ENCODE peak calls at places on chromosomes 6 and 20, in nine cellular contexts. One of them, this sample, is unnamed.

GRCh38 chr20:46400828-46401477 is 5.5 kb downstream of the ELMO2 start:
- DNase-seq in foreskin fibroblast: peak
- DNase-seq in bronchial epithelial cell: peak
- DNase-seq in HFFc6: peak
- DNase-seq in brain microvascular endothelial cell: no peak
- DNase-seq in psoas muscle: no peak
- DNase-seq in mammary epithelial cell: no peak
- DNase-seq in B cell: no peak
- DNase-seq in cardiac muscle cell: peak
- DNase-seq in this sample: no peak

GRCh38 chr6:121335111-121336008 is 1.1 kb upstream of the TBC1D32 start:
- DNase-seq in HFFc6: no peak
- DNase-seq in B cell: no peak
- DNase-seq in cardiac muscle cell: peak
- DNase-seq in foreskin fibroblast: no peak
- DNase-seq in brain microvascular endothelial cell: no peak
- DNase-seq in bronchial epithelial cell: no peak
- DNase-seq in mammary epithelial cell: no peak
- DNase-seq in psoas muscle: no peak
- DNase-seq in this sample: no peak

GRCh38 chr6:75893058-75893775 is 144.2 kb downstream of the MYO6 start:
- DNase-seq in B cell: no peak
- DNase-seq in cardiac muscle cell: peak
- DNase-seq in brain microvascular endothelial cell: peak
- DNase-seq in psoas muscle: no peak
- DNase-seq in bronchial epithelial cell: peak
- DNase-seq in mammary epithelial cell: peak
- DNase-seq in foreskin fibroblast: peak
- DNase-seq in HFFc6: peak
- DNase-seq in this sample: no peak

GRCh38 chr6:217048-217659 is 75.1 kb upstream of the DUSP22 start:
- DNase-seq in psoas muscle: no peak
- DNase-seq in HFFc6: no peak
- DNase-seq in cardiac muscle cell: no peak
- DNase-seq in mammary epithelial cell: no peak
- DNase-seq in brain microvascular endothelial cell: no peak
- DNase-seq in foreskin fibroblast: no peak
- DNase-seq in B cell: no peak
- DNase-seq in bronchial epithelial cell: no peak
- DNase-seq in this sample: no peak

GRCh38 chr6:16568128-16568527 is 193.1 kb downstream of the ATXN1 start:
- DNase-seq in brain microvascular endothelial cell: no peak
- DNase-seq in foreskin fibroblast: no peak
- DNase-seq in HFFc6: no peak
- DNase-seq in bronchial epithelial cell: no peak
- DNase-seq in mammary epithelial cell: no peak
- DNase-seq in cardiac muscle cell: no peak
- DNase-seq in B cell: no peak
- DNase-seq in psoas muscle: no peak
- DNase-seq in this sample: no peak

GRCh38 chr6:55913213-55914195 is 38.1 kb upstream of the BMP5 start:
- DNase-seq in bronchial epithelial cell: no peak
- DNase-seq in B cell: no peak
- DNase-seq in cardiac muscle cell: no peak
- DNase-seq in HFFc6: no peak
- DNase-seq in foreskin fibroblast: peak
- DNase-seq in psoas muscle: no peak
- DNase-seq in mammary epithelial cell: no peak
- DNase-seq in brain microvascular endothelial cell: no peak
- DNase-seq in this sample: no peak

GRCh38 chr20:57618091-57618765 is 2.0 kb downstream of the ZBP1 start:
- DNase-seq in psoas muscle: peak
- DNase-seq in mammary epithelial cell: peak
- DNase-seq in HFFc6: peak
- DNase-seq in cardiac muscle cell: no peak
- DNase-seq in B cell: peak
- DNase-seq in brain microvascular endothelial cell: no peak
- DNase-seq in bronchial epithelial cell: peak
- DNase-seq in foreskin fibroblast: peak
- DNase-seq in this sample: no peak

GRCh38 chr6:91298543-91299145 is 711.8 kb upstream of the MAP3K7 start:
- DNase-seq in brain microvascular endothelial cell: no peak
- DNase-seq in HFFc6: no peak
- DNase-seq in bronchial epithelial cell: no peak
- DNase-seq in cardiac muscle cell: no peak
- DNase-seq in B cell: no peak
- DNase-seq in foreskin fibroblast: no peak
- DNase-seq in psoas muscle: no peak
- DNase-seq in mammary epithelial cell: no peak
- DNase-seq in this sample: no peak

GRCh38 chr6:148760568-148761531 is 14.0 kb downstream of the UST start:
- DNase-seq in cardiac muscle cell: peak
- DNase-seq in foreskin fibroblast: peak
- DNase-seq in B cell: peak
- DNase-seq in bronchial epithelial cell: peak
- DNase-seq in brain microvascular endothelial cell: peak
- DNase-seq in psoas muscle: peak
- DNase-seq in HFFc6: peak
- DNase-seq in mammary epithelial cell: peak
- DNase-seq in this sample: no peak

GRCh38 chr6:101257163-101257562 is 136.3 kb upstream of the GRIK2 start:
- DNase-seq in cardiac muscle cell: no peak
- DNase-seq in bronchial epithelial cell: no peak
- DNase-seq in mammary epithelial cell: no peak
- DNase-seq in psoas muscle: no peak
- DNase-seq in brain microvascular endothelial cell: no peak
- DNase-seq in B cell: no peak
- DNase-seq in foreskin fibroblast: no peak
- DNase-seq in HFFc6: no peak
- DNase-seq in this sample: no peak

GRCh38 chr6:1837868-1838267 is 228.2 kb downstream of the FOXC1 start:
- DNase-seq in cardiac muscle cell: no peak
- DNase-seq in B cell: no peak
- DNase-seq in psoas muscle: no peak
- DNase-seq in brain microvascular endothelial cell: no peak
- DNase-seq in HFFc6: no peak
- DNase-seq in bronchial epithelial cell: peak
- DNase-seq in foreskin fibroblast: no peak
- DNase-seq in mammary epithelial cell: no peak
- DNase-seq in this sample: no peak

GRCh38 chr6:143062551-143062950 is 1.9 kb downstream of the AIG1 start:
- DNase-seq in foreskin fibroblast: no peak
- DNase-seq in bronchial epithelial cell: no peak
- DNase-seq in brain microvascular endothelial cell: no peak
- DNase-seq in HFFc6: no peak
- DNase-seq in B cell: no peak
- DNase-seq in cardiac muscle cell: no peak
- DNase-seq in psoas muscle: no peak
- DNase-seq in mammary epithelial cell: no peak
- DNase-seq in this sample: no peak

GRCh38 chr6:146598785-146599405 is at the start of gene ADGB:
- DNase-seq in HFFc6: peak
- DNase-seq in psoas muscle: peak
- DNase-seq in foreskin fibroblast: peak
- DNase-seq in B cell: no peak
- DNase-seq in mammary epithelial cell: peak
- DNase-seq in cardiac muscle cell: peak
- DNase-seq in brain microvascular endothelial cell: peak
- DNase-seq in bronchial epithelial cell: peak
- DNase-seq in this sample: peak

GRCh38 chr6:3061501-3061941 is 6.8 kb upstream of the RIPK1 start:
- DNase-seq in B cell: no peak
- DNase-seq in foreskin fibroblast: peak
- DNase-seq in brain microvascular endothelial cell: peak
- DNase-seq in HFFc6: peak
- DNase-seq in cardiac muscle cell: peak
- DNase-seq in mammary epithelial cell: peak
- DNase-seq in bronchial epithelial cell: peak
- DNase-seq in psoas muscle: no peak
- DNase-seq in this sample: no peak

GRCh38 chr6:151493495-151494234 is at the start of gene CCDC170:
- DNase-seq in HFFc6: no peak
- DNase-seq in brain microvascular endothelial cell: peak
- DNase-seq in B cell: no peak
- DNase-seq in mammary epithelial cell: no peak
- DNase-seq in bronchial epithelial cell: no peak
- DNase-seq in foreskin fibroblast: peak
- DNase-seq in psoas muscle: peak
- DNase-seq in cardiac muscle cell: peak
- DNase-seq in this sample: peak
- TF ChIP-seq CTCF in HFFc6: no peak
- TF ChIP-seq CTCF in brain microvascular endothelial cell: no peak
- TF ChIP-seq CTCF in B cell: no peak
- TF ChIP-seq CTCF in mammary epithelial cell: no peak
- TF ChIP-seq CTCF in bronchial epithelial cell: no peak
- TF ChIP-seq CTCF in foreskin fibroblast: no peak
- TF ChIP-seq CTCF in psoas muscle: no peak
- TF ChIP-seq CTCF in cardiac muscle cell: no peak
- TF ChIP-seq CTCF in this sample: no peak

GRCh38 chr6:33584700-33585402 is 4.8 kb upstream of the BAK1 start:
- DNase-seq in brain microvascular endothelial cell: no peak
- DNase-seq in B cell: no peak
- DNase-seq in cardiac muscle cell: no peak
- DNase-seq in mammary epithelial cell: no peak
- DNase-seq in HFFc6: no peak
- DNase-seq in bronchial epithelial cell: no peak
- DNase-seq in foreskin fibroblast: no peak
- DNase-seq in psoas muscle: no peak
- DNase-seq in this sample: no peak
- TF ChIP-seq CTCF in brain microvascular endothelial cell: no peak
- TF ChIP-seq CTCF in B cell: no peak
- TF ChIP-seq CTCF in cardiac muscle cell: no peak
- TF ChIP-seq CTCF in mammary epithelial cell: no peak
- TF ChIP-seq CTCF in HFFc6: no peak
- TF ChIP-seq CTCF in bronchial epithelial cell: no peak
- TF ChIP-seq CTCF in foreskin fibroblast: no peak
- TF ChIP-seq CTCF in psoas muscle: no peak
- TF ChIP-seq CTCF in this sample: no peak

GRCh38 chr20:63884506-63885263 is 10.2 kb upstream of the DNAJC5 start:
- DNase-seq in cardiac muscle cell: no peak
- DNase-seq in bronchial epithelial cell: no peak
- DNase-seq in foreskin fibroblast: no peak
- DNase-seq in mammary epithelial cell: no peak
- DNase-seq in HFFc6: no peak
- DNase-seq in brain microvascular endothelial cell: no peak
- DNase-seq in B cell: no peak
- DNase-seq in psoas muscle: peak
- DNase-seq in this sample: no peak
- TF ChIP-seq CTCF in cardiac muscle cell: no peak
- TF ChIP-seq CTCF in bronchial epithelial cell: no peak
- TF ChIP-seq CTCF in foreskin fibroblast: no peak
- TF ChIP-seq CTCF in mammary epithelial cell: no peak
- TF ChIP-seq CTCF in HFFc6: no peak
- TF ChIP-seq CTCF in brain microvascular endothelial cell: no peak
- TF ChIP-seq CTCF in B cell: no peak
- TF ChIP-seq CTCF in psoas muscle: no peak
- TF ChIP-seq CTCF in this sample: no peak

DNA sequence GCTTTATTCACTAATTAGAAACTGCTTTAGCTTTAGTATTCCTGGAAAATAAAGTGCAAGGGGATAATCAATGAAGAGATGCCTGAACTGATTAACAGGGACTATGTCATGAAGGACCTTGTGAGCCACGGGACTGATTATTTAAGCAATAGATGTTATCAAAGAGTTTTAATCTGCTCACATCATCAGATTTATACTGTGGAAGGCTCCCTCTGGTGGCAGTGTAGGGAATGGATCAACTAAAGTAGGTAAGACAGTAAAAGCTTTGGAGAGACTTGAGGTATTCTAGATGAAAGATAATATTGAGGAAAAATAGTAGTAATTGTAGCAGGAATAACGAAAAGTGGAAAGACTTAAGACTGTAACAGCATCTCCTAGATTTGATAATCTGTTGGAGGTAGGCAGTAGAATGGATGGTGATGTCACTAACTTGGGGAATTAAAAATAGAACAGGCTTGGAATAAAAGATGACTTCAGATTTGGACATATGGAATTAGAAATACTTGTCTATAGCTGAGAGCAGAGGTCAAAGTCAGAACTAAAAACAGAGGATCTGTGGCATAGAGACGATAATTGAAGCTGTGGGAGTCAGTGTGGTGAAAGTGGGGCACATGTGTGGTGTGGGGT is 80.3 kb upstream of the HTR1E start:
- DNase-seq in HFFc6: peak
- DNase-seq in foreskin fibroblast: peak
- DNase-seq in psoas muscle: no peak
- DNase-seq in cardiac muscle cell: peak
- DNase-seq in bronchial epithelial cell: peak
- DNase-seq in B cell: no peak
- DNase-seq in brain microvascular endothelial cell: peak
- DNase-seq in mammary epithelial cell: peak
- DNase-seq in this sample: no peak
- TF ChIP-seq CTCF in HFFc6: peak
- TF ChIP-seq CTCF in foreskin fibroblast: peak
- TF ChIP-seq CTCF in psoas muscle: peak
- TF ChIP-seq CTCF in cardiac muscle cell: peak
- TF ChIP-seq CTCF in bronchial epithelial cell: peak
- TF ChIP-seq CTCF in B cell: peak
- TF ChIP-seq CTCF in brain microvascular endothelial cell: peak
- TF ChIP-seq CTCF in mammary epithelial cell: peak
- TF ChIP-seq CTCF in this sample: peak

This sample was measured in CD14-positive monocyte.